ENCODE peak calls at places on chromosomes 5 and 9, in seven cellular contexts. T is fibroblast of lung, Z is cardiac muscle cell, S is psoas muscle, O is Caco-2, D is neural progenitor cell, E is lower lobe of right lung. Q is an unnamed sample. For H3K4me1, the result is how much of the 10 kb centered on the place peaks cover.

GRCh38 chr5:137320056-137321045 is 178.8 kb downstream of the SPOCK1 start:
- DNase-seq in S (no peak), D (peak), O (peak), Z (peak), E (no peak), T (peak), Q (no peak)

GRCh38 chr9:110126986-110127864 is 80.7 kb downstream of the C9orf152 start:
- DNase-seq in D (peak), O (peak), T (peak), S (peak), E (peak), Z (peak), Q (no peak)

GRCh38 chr5:1468247-1468612 is 23.0 kb upstream of the SLC6A3 start:
- DNase-seq in T (no peak), E (no peak), S (peak), Z (peak), O (peak), D (peak), Q (no peak)

GRCh38 chr5:171155621-171156020 is 153.4 kb upstream of the TLX3 start:
- DNase-seq in T (peak), D (no peak), E (no peak), Z (no peak), O (no peak), S (no peak), Q (no peak)

GRCh38 chr5:175457466-175457865 is 13.5 kb upstream of the DRD1 start:
- DNase-seq in D (no peak), T (no peak), E (no peak), S (no peak), Z (no peak), O (peak), Q (no peak)

GRCh38 chr5:122256388-122256787 is 55.6 kb upstream of the SNCAIP start:
- DNase-seq in E (no peak), O (no peak), D (no peak), T (no peak), Z (no peak), S (no peak), Q (no peak)

GRCh38 chr5:8913522-8913921 is 632.4 kb downstream of the SEMA5A start:
- DNase-seq in D (no peak), S (no peak), O (no peak), E (no peak), T (no peak), Z (no peak), Q (no peak)

GRCh38 chr5:35651002-35651756 is 33.5 kb downstream of the SPEF2 start:
- DNase-seq in E (no peak), T (peak), D (peak), O (peak), Z (peak), S (no peak), Q (no peak)

GRCh38 chr5:135319458-135319857 is 79.6 kb downstream of the MACROH2A1 start:
- DNase-seq in Z (no peak), O (no peak), E (no peak), D (no peak), S (no peak), T (no peak), Q (peak)

GRCh38 chr9:110432253-110432652 is 94.6 kb upstream of the TXNDC8 start:
- DNase-seq in S (no peak), T (peak), E (no peak), Z (no peak), O (no peak), D (no peak), Q (no peak)

GRCh38 chr5:65142511-65143011 is 339.2 kb downstream of the ADAMTS6 start:
- DNase-seq in D (peak), Z (no peak), T (peak), E (no peak), S (no peak), O (no peak), Q (no peak)

GRCh38 chr9:137113385-137114159 is 961 bp downstream of the DPP7 start:
- DNase-seq in E (no peak), S (no peak), T (no peak), O (no peak), Z (no peak), D (no peak), Q (no peak)

GRCh38 chr5:33807771-33808170 is 84.0 kb downstream of the ADAMTS12 start:
- DNase-seq in S (no peak), T (peak), D (no peak), O (no peak), Z (no peak), E (no peak), Q (no peak)

GRCh38 chr9:35801328-35802128 is 10.1 kb downstream of the NPR2 start:
- DNase-seq in E (no peak), S (no peak), T (no peak), D (no peak), O (peak), Z (no peak), Q (no peak)

GRCh38 chr9:112078432-112078831 is 96.7 kb downstream of the SUSD1 start:
- DNase-seq in S (no peak), O (no peak), T (no peak), E (no peak), D (no peak), Z (no peak), Q (no peak)

GRCh38 chr5:139470821-139471300 is at the start of gene SMIM33:
- DNase-seq in Z (no peak), O (no peak), E (no peak), T (no peak), S (no peak), D (no peak), Q (no peak)

GRCh38 chr9:21970800-21971620 is 23.2 kb downstream of the CDKN2A start:
- DNase-seq in O (no peak), Z (no peak), E (no peak), S (peak), T (no peak), D (peak), Q (no peak)

GRCh38 chr5:72300590-72301339 is 19.3 kb downstream of the MRPS27 start:
- DNase-seq in S (no peak), Z (no peak), O (no peak), E (no peak), T (no peak), D (no peak), Q (no peak)

GRCh38 chr5:172703952-172704351 is 62.9 kb downstream of the NEURL1B start:
- DNase-seq in S (no peak), T (no peak), E (no peak), Z (no peak), O (no peak), D (no peak), Q (no peak)

GRCh38 chr5:72163349-72163983 is 56.2 kb downstream of the MAP1B start:
- DNase-seq in O (no peak), S (no peak), E (no peak), Z (no peak), D (no peak), T (peak), Q (no peak)

GRCh38 chr5:177362102-177362868 is 4.6 kb downstream of the RGS14 start:
- DNase-seq in Z (no peak), O (no peak), S (no peak), T (no peak), E (peak), D (no peak), Q (no peak)

GRCh38 chr5:177362871-177363507 is 5.3 kb downstream of the RGS14 start:
- DNase-seq in Z (peak), D (peak), S (peak), E (peak), O (peak), T (no peak), Q (peak)

GRCh38 chr5:177359860-177360259 is 2.1 kb downstream of the RGS14 start:
- DNase-seq in T (no peak), Z (no peak), O (no peak), E (no peak), S (peak), D (no peak), Q (no peak)

GRCh38 chr5:177363565-177363964 is 5.8 kb downstream of the RGS14 start:
- DNase-seq in D (no peak), Z (no peak), T (no peak), O (no peak), S (no peak), E (peak), Q (no peak)

DNA sequence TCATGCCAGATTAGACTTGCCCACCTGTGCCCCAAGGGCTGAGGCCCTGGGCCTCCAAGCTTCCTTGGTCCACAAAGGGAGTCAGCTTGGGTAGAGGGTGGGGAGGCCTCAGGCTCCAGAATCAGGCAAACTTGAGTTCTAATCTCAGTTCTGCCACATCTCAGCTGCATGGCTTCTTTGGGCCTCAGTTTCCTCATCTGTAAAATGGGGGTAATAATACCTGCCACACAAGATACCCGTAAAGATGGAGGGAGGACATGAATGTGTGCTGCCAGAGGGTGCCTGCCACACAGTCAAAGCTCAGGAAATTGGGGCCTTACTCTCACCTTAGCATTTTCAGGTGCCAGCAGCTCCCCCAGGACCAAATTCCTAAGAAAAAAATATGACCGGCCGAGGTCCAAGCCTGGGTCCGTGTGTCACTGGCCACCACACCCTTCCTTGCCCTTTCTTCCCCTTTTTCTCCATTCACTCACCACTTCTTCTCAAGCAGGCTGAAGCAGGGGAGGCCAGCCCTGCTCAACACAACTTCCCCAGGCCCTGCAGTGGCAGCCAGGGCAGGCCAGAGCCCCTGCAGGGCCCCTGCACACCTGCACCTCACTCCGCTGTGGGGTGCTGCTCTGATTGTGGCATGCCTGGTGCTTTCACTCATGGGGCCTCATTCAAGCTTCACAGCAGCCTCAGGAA is 3.8 kb downstream of the RGS14 start:
- DNase-seq in Z (no peak), O (no peak), D (no peak), S (peak), E (peak), T (no peak), Q (no peak)
- H3K4me1 ChIP-seq in Z (under half), O (under half), D (under half), S (under half), E (half or more), T (under half), Q (under half)

GRCh38 chr9:76463211-76463610 is 4.2 kb downstream of the GCNT1 start:
- DNase-seq in D (no peak), T (no peak), E (no peak), Z (no peak), O (no peak), S (no peak), Q (no peak)

GRCh38 chr9:76456202-76456926 is 2.6 kb upstream of the GCNT1 start:
- DNase-seq in E (no peak), D (peak), S (no peak), Z (peak), T (peak), O (peak), Q (no peak)

GRCh38 chr9:76464706-76465105 is 5.7 kb downstream of the GCNT1 start:
- DNase-seq in D (no peak), E (no peak), Z (no peak), O (no peak), S (no peak), T (no peak), Q (no peak)

GRCh38 chr9:76458903-76459690 is at the start of gene GCNT1:
- DNase-seq in Z (peak), D (peak), S (peak), E (peak), O (peak), T (peak), Q (peak)

DNA sequence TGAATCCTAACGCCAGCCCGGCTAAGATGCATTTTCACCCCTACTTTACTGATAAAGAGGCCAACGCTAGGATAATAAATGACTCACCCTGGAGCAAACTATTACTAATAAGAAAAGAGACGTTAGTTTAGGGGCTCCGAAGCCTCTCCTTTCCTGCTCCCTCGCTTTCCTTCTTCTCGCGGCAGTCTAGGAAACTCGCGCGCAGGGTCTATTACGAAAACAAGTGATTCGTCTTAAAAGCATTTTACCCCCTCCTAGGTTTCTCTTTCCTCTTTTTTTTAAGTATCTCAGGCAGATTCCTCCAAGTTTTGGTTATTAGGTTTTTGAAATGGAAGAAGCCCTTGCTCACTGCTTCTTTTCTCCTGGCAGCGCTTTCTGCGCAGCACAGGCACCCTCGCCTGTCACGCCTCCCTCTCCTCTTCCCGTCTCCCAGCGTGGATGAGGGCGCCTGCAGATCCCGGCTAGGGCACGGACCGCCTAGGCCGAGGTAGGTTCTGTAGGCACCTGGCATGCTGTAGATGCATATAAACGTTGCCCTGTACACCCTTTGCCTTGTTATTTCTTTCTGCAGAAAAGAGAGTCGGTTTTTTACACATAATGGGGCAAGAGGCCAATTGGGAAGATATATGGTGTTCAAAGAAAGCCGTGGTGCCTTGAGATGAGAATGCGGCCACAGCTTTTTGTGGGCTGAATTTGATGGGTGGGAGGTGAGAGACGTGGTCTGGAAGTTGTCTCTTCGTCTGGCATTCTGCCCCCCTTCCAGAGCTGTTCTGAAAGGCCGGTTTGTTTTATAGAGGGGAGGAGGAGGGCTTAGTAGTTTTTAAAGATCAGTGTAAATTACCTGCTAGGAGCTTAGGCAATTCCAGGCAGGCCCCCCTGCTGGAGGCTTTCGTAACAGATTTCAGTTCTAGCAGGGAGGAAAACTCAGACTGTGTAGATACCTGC is 981 bp downstream of the GCNT1 start:
- DNase-seq in T (peak), O (peak), D (peak), S (no peak), E (peak), Z (peak), Q (peak)
- TF ChIP-seq CTCF in T (peak), O (no peak), D (peak), S (no peak), E (no peak), Z (peak), Q (peak)

GRCh38 chr5:39167141-39167972 is 52.0 kb downstream of the FYB1 start:
- DNase-seq in Z (no peak), E (no peak), D (no peak), T (peak), O (no peak), S (no peak), Q (no peak)
- H3K4me1 ChIP-seq in Z (under half), E (under half), D (under half), T (under half), O (under half), S (under half), Q (under half)

GRCh38 chr5:134188092-134188491 is 11.3 kb upstream of the SKP1 start:
- DNase-seq in O (no peak), Z (no peak), E (no peak), D (no peak), T (no peak), S (no peak), Q (no peak)
- TF ChIP-seq CTCF in O (no peak), Z (no peak), E (no peak), D (no peak), T (no peak), S (no peak), Q (no peak)

GRCh38 chr5:142814122-142814521 is 43.9 kb downstream of the ARHGAP26 start:
- DNase-seq in T (no peak), Z (no peak), S (no peak), E (no peak), O (no peak), D (no peak), Q (no peak)
- H3K4me1 ChIP-seq in T (under half), Z (under half), S (half or more), E (half or more), O (under half), D (under half), Q (under half)

GRCh38 chr9:94096819-94097577 is 12.7 kb downstream of the PTPDC1 start:
- DNase-seq in T (peak), D (no peak), S (no peak), Z (no peak), E (no peak), O (no peak), Q (peak)
- TF ChIP-seq CTCF in T (no peak), D (no peak), S (no peak), Z (no peak), E (no peak), O (no peak), Q (no peak)

GRCh38 chr5:132005591-132005990 is 5.9 kb downstream of the ACSL6 start:
- DNase-seq in O (no peak), Z (no peak), E (peak), T (no peak), D (no peak), S (peak), Q (peak)
- H3K4me1 ChIP-seq in O (under half), Z (under half), E (under half), T (under half), D (under half), S (under half), Q (under half)

GRCh38 chr5:52895572-52896296 is 93.4 kb upstream of the ITGA2 start:
- DNase-seq in E (no peak), S (no peak), T (no peak), Z (no peak), D (no peak), O (no peak), Q (no peak)
- TF ChIP-seq CTCF in E (no peak), S (no peak), T (no peak), Z (no peak), D (no peak), O (no peak), Q (no peak)

DNA sequence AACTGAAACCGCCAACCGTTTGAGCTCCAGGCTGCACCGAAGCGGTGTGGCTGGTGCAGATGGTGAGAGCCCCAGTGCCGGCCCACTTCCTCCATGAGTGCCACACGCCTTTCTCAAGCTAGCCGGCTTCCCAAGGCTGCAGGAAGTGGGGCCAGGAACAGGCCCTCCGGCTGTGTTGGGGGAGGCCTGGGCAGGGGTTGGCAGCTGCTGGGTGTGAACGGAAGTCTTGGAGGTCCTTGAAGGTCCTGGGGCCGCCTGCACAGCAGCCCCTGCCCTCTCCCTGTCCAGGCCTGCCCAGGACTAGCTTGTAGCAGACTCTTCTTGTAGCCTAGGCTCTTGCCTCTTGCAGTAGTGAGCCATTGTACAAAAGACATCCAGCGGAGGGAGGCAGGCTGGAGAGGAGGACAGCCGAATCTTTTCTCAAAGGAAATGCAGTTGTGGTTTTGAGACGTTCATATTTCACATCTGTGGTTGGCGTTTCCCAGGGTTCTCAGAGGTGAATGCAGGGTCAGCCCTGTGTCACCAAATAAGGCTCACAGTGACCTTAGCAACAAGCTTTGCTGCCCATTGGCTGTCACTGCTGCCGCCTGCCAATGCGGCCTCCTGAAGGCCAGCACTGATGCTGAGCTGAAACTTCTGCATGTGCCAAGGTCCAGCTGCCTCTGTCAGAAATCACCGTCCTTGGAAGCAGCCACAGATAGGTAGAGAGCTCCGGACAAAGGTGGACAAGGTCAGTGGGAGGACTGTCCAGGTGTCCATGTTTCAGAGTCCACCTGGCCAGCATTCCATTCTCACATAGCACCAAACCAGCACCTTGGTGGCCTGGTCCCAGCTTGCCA is 23.9 kb downstream of the IRF1 start:
- DNase-seq in T (peak), D (no peak), S (no peak), Z (no peak), O (no peak), E (peak), Q (peak)
- H3K4me1 ChIP-seq in T (under half), D (under half), S (under half), Z (under half), O (under half), E (half or more), Q (under half)